ENCODE peak calls at places on chromosomes 4 and X, in four cellular contexts. G is omental fat pad, A is testis, U is pancreas. I is an unnamed sample.

GRCh38 chr4:122914938-122915337 is 7.5 kb downstream of the NUDT6 start:
- DNase-seq in G (no peak), U (no peak), A (no peak), I (peak)

GRCh38 chr4:77022581-77023133 is 53.1 kb downstream of the CCNI start:
- DNase-seq in A (no peak), U (no peak), G (no peak), I (peak)

GRCh38 chr4:144579411-144580020 is 66.4 kb upstream of the HHIP start:
- DNase-seq in A (no peak), G (no peak), U (no peak), I (peak)

GRCh38 chrX:107445146-107445545 is 4.3 kb upstream of the FRMPD3 start:
- DNase-seq in U (no peak), A (no peak), G (no peak), I (no peak)

GRCh38 chrX:153736071-153736820 is 11.6 kb downstream of the ABCD1 start:
- DNase-seq in G (no peak), U (no peak), A (no peak), I (no peak)

GRCh38 chr4:30979402-30979801 is 259.2 kb downstream of the PCDH7 start:
- DNase-seq in U (no peak), A (no peak), G (no peak), I (no peak)

GRCh38 chrX:155682834-155683233 is 70.1 kb upstream of the TMLHE start:
- DNase-seq in G (no peak), A (no peak), U (no peak), I (no peak)

GRCh38 chr4:60201052-60201673 is 999.0 kb upstream of the ADGRL3 start:
- DNase-seq in U (peak), A (peak), G (no peak), I (peak)

GRCh38 chr4:73704314-73705055 is 35.9 kb upstream of the CXCL8 start:
- DNase-seq in G (peak), U (peak), A (peak), I (peak)

GRCh38 chr4:100314057-100314456 is 123.8 kb upstream of the DDIT4L start:
- DNase-seq in A (no peak), U (no peak), G (no peak), I (no peak)

GRCh38 chr4:8593268-8594096 is 917 bp downstream of the CPZ start:
- DNase-seq in U (no peak), A (no peak), G (no peak), I (no peak)

GRCh38 chr4:65502151-65502691 is 168.1 kb downstream of the EPHA5 start:
- DNase-seq in G (no peak), U (no peak), A (no peak), I (peak)

GRCh38 chrX:24619647-24620046 is 27.5 kb downstream of the PCYT1B start:
- DNase-seq in G (no peak), A (peak), U (no peak), I (peak)

GRCh38 chr4:67122029-67122428 is 423.3 kb downstream of the CENPC start:
- DNase-seq in A (no peak), G (no peak), U (no peak), I (no peak)
- TF ChIP-seq CTCF in A (peak), G (no peak), U (no peak), I (peak)

DNA sequence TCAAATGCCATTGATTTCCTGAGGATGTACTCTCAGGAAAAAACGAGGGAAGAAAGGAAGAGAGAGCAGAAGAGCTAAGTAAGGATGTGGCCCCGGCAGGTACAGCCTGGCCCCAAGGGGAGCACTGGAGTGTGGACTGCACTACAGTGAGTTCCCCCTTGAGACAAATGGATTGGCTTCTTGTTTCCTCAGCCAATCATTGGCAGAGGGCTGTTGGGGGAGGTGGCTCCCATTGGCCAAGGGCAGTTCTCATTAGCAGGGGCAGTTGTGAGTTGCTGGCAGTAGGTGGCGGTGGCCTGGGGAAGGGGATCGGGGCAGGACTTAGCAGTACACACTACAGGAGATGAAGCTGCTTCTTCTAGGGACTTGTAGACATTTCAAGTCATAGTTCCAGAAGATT is 24.1 kb upstream of the OCIAD2 start:
- DNase-seq in A (no peak), G (no peak), U (no peak), I (no peak)
- TF ChIP-seq CTCF in A (no peak), G (no peak), U (no peak), I (no peak)

DNA sequence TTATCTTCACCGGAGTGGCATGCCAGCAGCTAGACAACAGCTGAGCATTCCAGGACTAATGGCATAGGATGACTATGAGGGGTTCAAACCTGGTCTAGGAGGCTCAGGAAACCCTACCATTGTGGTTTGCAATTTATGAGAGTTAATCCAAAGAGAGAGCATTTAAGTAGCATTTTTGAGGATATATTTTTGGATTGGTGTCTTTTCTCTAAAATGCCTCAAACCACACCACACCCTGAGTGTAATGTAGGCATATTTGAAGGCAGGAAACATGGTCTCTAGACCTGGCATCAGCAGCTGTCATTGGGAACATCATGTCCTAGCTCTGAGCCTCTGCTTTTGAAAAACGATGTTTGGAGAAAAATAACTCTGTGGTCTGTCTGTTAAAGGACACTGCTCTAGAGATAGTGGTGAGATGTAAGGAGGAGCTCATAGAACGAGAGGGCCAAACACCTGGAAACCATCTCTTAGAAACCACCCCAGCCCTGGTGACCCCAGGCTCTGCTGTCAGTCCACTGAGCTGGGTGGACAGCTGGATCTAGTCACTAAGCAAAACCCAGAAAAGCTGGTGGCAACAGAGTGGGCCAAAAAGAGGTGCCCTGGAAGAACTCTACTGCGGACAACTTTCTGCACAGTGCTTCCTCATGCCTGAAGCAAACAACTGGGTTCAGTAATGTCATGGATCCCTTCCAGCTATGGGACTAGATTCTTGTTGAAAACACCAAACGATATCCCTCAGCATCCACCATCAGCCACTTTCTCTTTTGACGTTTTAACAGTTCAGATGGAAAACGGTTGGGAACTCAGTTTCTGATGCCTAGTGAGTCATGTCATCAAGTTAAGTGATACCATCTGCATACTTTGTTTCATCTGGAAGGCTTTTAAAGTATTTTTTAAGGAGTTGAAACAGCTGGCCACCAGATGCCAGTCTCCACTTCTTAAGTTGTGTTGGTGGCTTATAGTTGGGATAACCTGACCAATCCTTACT is 100.2 kb upstream of the C1QTNF7 start:
- DNase-seq in G (no peak), A (no peak), U (no peak), I (peak)
- TF ChIP-seq CTCF in G (no peak), A (no peak), U (no peak), I (no peak)

GRCh38 chr4:155207534-155208257 is 740 bp upstream of the NPY2R start:
- DNase-seq in A (peak), U (no peak), G (no peak), I (peak)
- TF ChIP-seq CTCF in A (no peak), U (no peak), G (no peak), I (peak)